ENCODE peak calls at places on chromosomes 6 and 20, in ten cellular contexts. A is astrocyte of the cerebellum, I is EH, F is brain microvascular endothelial cell, N is T-helper 2 cell, Z is cardiac muscle cell, Y is cardiac fibroblast, O is pons, U is bronchial epithelial cell, V is NCI-H1417. W is an unnamed sample.

GRCh38 chr6:100464162-100464851 is 414 bp downstream of the SIM1 start:
- DNase-seq in A (no peak), I (peak), F (no peak), N (no peak), Z (no peak), Y (no peak), O (no peak), U (no peak), V (no peak), W (no peak)

GRCh38 chr6:86942761-86943526 is 5.6 kb downstream of the HTR1E start:
- DNase-seq in A (no peak), I (no peak), F (no peak), N (no peak), Z (no peak), Y (no peak), O (no peak), U (no peak), V (no peak), W (no peak)

GRCh38 chr6:15378864-15379263 is 133.0 kb downstream of the JARID2 start:
- DNase-seq in A (no peak), I (peak), F (peak), N (no peak), Z (no peak), Y (no peak), O (no peak), U (no peak), V (no peak), W (no peak)

GRCh38 chr6:15620616-15621015 is 42.2 kb downstream of the DTNBP1 start:
- DNase-seq in A (no peak), I (no peak), F (no peak), N (no peak), Z (no peak), Y (no peak), O (no peak), U (no peak), V (peak), W (no peak)

GRCh38 chr6:132219901-132220300 is 181.4 kb downstream of the MOXD1 start:
- DNase-seq in A (no peak), I (peak), F (peak), N (no peak), Z (no peak), Y (no peak), O (no peak), U (no peak), V (no peak), W (no peak)

GRCh38 chr6:166553563-166554271 is 32.8 kb downstream of the RAMACL start:
- DNase-seq in A (no peak), I (peak), F (peak), N (no peak), Z (peak), Y (peak), O (peak), U (peak), V (no peak), W (no peak)

GRCh38 chr20:19885981-19886665 is 128.1 kb downstream of the RIN2 start:
- DNase-seq in A (no peak), I (peak), F (peak), N (no peak), Z (peak), Y (peak), O (peak), U (peak), V (no peak), W (peak)

GRCh38 chr6:148182378-148182777 is 160.3 kb upstream of the SASH1 start:
- DNase-seq in A (no peak), I (no peak), F (no peak), N (no peak), Z (no peak), Y (no peak), O (no peak), U (no peak), V (no peak), W (no peak)

GRCh38 chr20:34850969-34851368 is 21.7 kb downstream of the GGT7 start:
- DNase-seq in A (no peak), I (no peak), F (no peak), N (no peak), Z (no peak), Y (no peak), O (no peak), U (no peak), V (no peak), W (no peak)

GRCh38 chr6:50361641-50362331 is 312.1 kb upstream of the DEFB112 start:
- DNase-seq in A (no peak), I (no peak), F (no peak), N (no peak), Z (no peak), Y (no peak), O (no peak), U (peak), V (no peak), W (no peak)

GRCh38 chr6:52562915-52563314 is 13.9 kb downstream of the TRAM2 start:
- DNase-seq in A (no peak), I (no peak), F (peak), N (no peak), Z (peak), Y (no peak), O (no peak), U (no peak), V (no peak), W (no peak)

GRCh38 chr6:9482030-9482731 is 932.7 kb downstream of the TFAP2A start:
- DNase-seq in A (peak), I (peak), F (peak), N (no peak), Z (peak), Y (peak), O (no peak), U (peak), V (no peak), W (peak)

GRCh38 chr6:75305573-75305972 is 21.0 kb upstream of the TMEM30A start:
- DNase-seq in A (no peak), I (no peak), F (no peak), N (no peak), Z (no peak), Y (no peak), O (no peak), U (no peak), V (no peak), W (no peak)

GRCh38 chr6:137217801-137218472 is 1.2 kb downstream of the IFNGR1 start:
- DNase-seq in A (no peak), I (peak), F (no peak), N (no peak), Z (no peak), Y (peak), O (peak), U (peak), V (peak), W (no peak)

GRCh38 chr6:34017106-34017805 is 128.6 kb downstream of the GRM4 start:
- DNase-seq in A (no peak), I (no peak), F (no peak), N (no peak), Z (no peak), Y (no peak), O (no peak), U (no peak), V (no peak), W (no peak)

GRCh38 chr6:147782302-147782701 is 273.8 kb downstream of the SAMD5 start:
- DNase-seq in A (peak), I (peak), F (peak), N (no peak), Z (peak), Y (no peak), O (no peak), U (peak), V (no peak), W (no peak)

GRCh38 chr20:2840138-2840966 is at the start of the genes PCED1A and VPS16:
- DNase-seq in A (peak), I (peak), F (peak), N (peak), Z (peak), Y (peak), O (peak), U (peak), V (peak), W (peak)

GRCh38 chr20:36819662-36820061 is 46.1 kb upstream of the DSN1 start:
- DNase-seq in A (no peak), I (no peak), F (no peak), N (no peak), Z (no peak), Y (no peak), O (no peak), U (no peak), V (peak), W (no peak)

GRCh38 chr6:137589067-137589848 is 95.1 kb upstream of the OLIG3 start:
- DNase-seq in A (no peak), I (peak), F (peak), N (peak), Z (peak), Y (peak), O (no peak), U (peak), V (peak), W (peak)

GRCh38 chr6:67680297-67680932 is 954.7 kb upstream of the ADGRB3 start:
- DNase-seq in A (no peak), I (peak), F (peak), N (no peak), Z (no peak), Y (peak), O (no peak), U (no peak), V (no peak), W (no peak)

GRCh38 chr20:14991023-14991422 is 653.6 kb upstream of the FLRT3 start:
- DNase-seq in A (no peak), I (peak), F (peak), N (no peak), Z (peak), Y (peak), O (no peak), U (peak), V (no peak), W (no peak)

GRCh38 chr6:70985151-70985550 is 28.3 kb upstream of the B3GAT2 start:
- DNase-seq in A (no peak), I (no peak), F (no peak), N (no peak), Z (no peak), Y (no peak), O (no peak), U (no peak), V (no peak), W (no peak)

GRCh38 chr20:49909499-49910339 is 5.6 kb downstream of the SPATA2 start:
- DNase-seq in A (no peak), I (no peak), F (no peak), N (no peak), Z (no peak), Y (no peak), O (peak), U (no peak), V (no peak), W (no peak)

GRCh38 chr20:35404614-35405259 is 7.0 kb downstream of the UQCC1 start:
- DNase-seq in A (no peak), I (no peak), F (no peak), N (peak), Z (no peak), Y (no peak), O (no peak), U (no peak), V (no peak), W (no peak)

GRCh38 chr6:161543910-161544309 is 270.0 kb upstream of the AGPAT4 start:
- DNase-seq in A (no peak), I (no peak), F (no peak), N (no peak), Z (no peak), Y (no peak), O (no peak), U (no peak), V (no peak), W (no peak)

GRCh38 chr6:89433637-89434499 is 916 bp downstream of the ANKRD6 start:
- DNase-seq in A (no peak), I (no peak), F (no peak), N (peak), Z (peak), Y (no peak), O (peak), U (no peak), V (peak), W (peak)

GRCh38 chr6:164415832-164416563 is 893.4 kb downstream of the C6orf118 start:
- DNase-seq in A (no peak), I (no peak), F (no peak), N (no peak), Z (peak), Y (peak), O (peak), U (no peak), V (no peak), W (no peak)